ENCODE peak calls at places on chromosome 19, in six cellular contexts. H is K562, E is GM12878, I is upper lobe of left lung, Y is HepG2, J is A549. O is an unnamed sample.
A peak's percentile ranks its signal among the peaks of the same experiment; 100 is the strongest.

GRCh38 chr19:48333467-48334384 is 8.4 kb downstream of the EMP3 start:
- ATAC-seq in H (peak; percentile 89), E (peak; percentile 83), I (peak; percentile 95), Y (peak; percentile 8), J (peak; percentile 93), O (peak; percentile 88)

GRCh38 chr19:13881692-13882418 is 4.9 kb downstream of the NANOS3 start:
- ATAC-seq in H (no peak), E (peak; percentile 34), I (no peak), Y (peak; percentile 23), J (no peak), O (no peak)

GRCh38 chr19:41479757-41480191 is 36.8 kb downstream of the ERICH4 start:
- ATAC-seq in H (peak; percentile 93), E (no peak), I (peak; percentile 51), Y (no peak), J (peak; percentile 53), O (peak; percentile 71)

GRCh38 chr19:32676186-32676894 is 692 bp downstream of the RGS9BP start:
- ATAC-seq in H (no peak), E (no peak), I (no peak), Y (peak; percentile 6), J (peak; percentile 15), O (no peak)

GRCh38 chr19:41921280-41922219 is 6.7 kb downstream of the ERFL start:
- ATAC-seq in H (peak; percentile 26), E (peak; percentile 18), I (no peak), Y (no peak), J (peak; percentile 31), O (no peak)

GRCh38 chr19:34838753-34839431 is 65.9 kb upstream of the ZNF599 start:
- ATAC-seq in H (peak; percentile 53), E (no peak), I (no peak), Y (peak; percentile 90), J (peak; percentile 80), O (no peak)

GRCh38 chr19:10761443-10762242 is 43.8 kb downstream of the DNM2 start:
- ATAC-seq in H (no peak), E (no peak), I (no peak), Y (no peak), J (no peak), O (no peak)

GRCh38 chr19:30799854-30800755 is 427.9 kb downstream of the ZNF536 start:
- ATAC-seq in H (peak; percentile 93), E (no peak), I (peak; percentile 66), Y (peak; percentile 83), J (peak; percentile 94), O (no peak)

GRCh38 chr19:13633109-13633508 is 126.8 kb upstream of the CACNA1A start:
- ATAC-seq in H (no peak), E (no peak), I (no peak), Y (peak; percentile 97), J (no peak), O (no peak)

GRCh38 chr19:53467138-53467502 is 413 bp upstream of the ZNF813 start:
- ATAC-seq in H (no peak), E (peak; percentile 46), I (peak; percentile 44), Y (peak; percentile 66), J (peak; percentile 18), O (peak; percentile 37)

GRCh38 chr19:13834308-13834790 is 39.1 kb downstream of the ZSWIM4 start:
- ATAC-seq in H (no peak), E (no peak), I (no peak), Y (no peak), J (peak; percentile 5), O (no peak)

GRCh38 chr19:31356587-31357314 is 7.5 kb upstream of the TSHZ3 start:
- ATAC-seq in H (peak; percentile 90), E (no peak), I (peak; percentile 64), Y (no peak), J (no peak), O (peak; percentile 41)

GRCh38 chr19:16899566-16900075 is 10.8 kb downstream of the F2RL3 start:
- ATAC-seq in H (peak; percentile 34), E (peak; percentile 68), I (no peak), Y (peak; percentile 61), J (peak; percentile 84), O (no peak)

GRCh38 chr19:33508941-33509614 is 12.5 kb downstream of the PEPD start:
- ATAC-seq in H (peak; percentile 38), E (no peak), I (no peak), Y (no peak), J (no peak), O (no peak)

GRCh38 chr19:35712529-35712909 is 5.3 kb upstream of the KMT2B start:
- ATAC-seq in H (no peak), E (no peak), I (no peak), Y (no peak), J (no peak), O (no peak)

GRCh38 chr19:2266183-2266993 is 10.2 kb upstream of the JSRP1 start:
- ATAC-seq in H (peak; percentile 40), E (peak; percentile 69), I (peak; percentile 45), Y (peak; percentile 43), J (peak; percentile 19), O (no peak)

GRCh38 chr19:46412034-46412982 is 1.1 kb downstream of the CCDC8 start:
- ATAC-seq in H (no peak), E (no peak), I (no peak), Y (no peak), J (no peak), O (no peak)

GRCh38 chr19:45170146-45171106 is 7.6 kb downstream of the TRAPPC6A start:
- ATAC-seq in H (peak; percentile 58), E (no peak), I (no peak), Y (no peak), J (peak; percentile 12), O (no peak)

GRCh38 chr19:45172173-45172572 is 5.9 kb downstream of the TRAPPC6A start:
- ATAC-seq in H (peak; percentile 20), E (peak; percentile 52), I (no peak), Y (no peak), J (no peak), O (no peak)

GRCh38 chr19:45171211-45171623 is 6.8 kb downstream of the TRAPPC6A start:
- ATAC-seq in H (peak; percentile 76), E (peak; percentile 36), I (no peak), Y (peak; percentile 43), J (no peak), O (peak; percentile 47)

GRCh38 chr19:45168767-45169351 is 8.1 kb upstream of the NKPD1 start:
- ATAC-seq in H (peak; percentile 55), E (no peak), I (no peak), Y (peak; percentile 32), J (no peak), O (no peak)

DNA sequence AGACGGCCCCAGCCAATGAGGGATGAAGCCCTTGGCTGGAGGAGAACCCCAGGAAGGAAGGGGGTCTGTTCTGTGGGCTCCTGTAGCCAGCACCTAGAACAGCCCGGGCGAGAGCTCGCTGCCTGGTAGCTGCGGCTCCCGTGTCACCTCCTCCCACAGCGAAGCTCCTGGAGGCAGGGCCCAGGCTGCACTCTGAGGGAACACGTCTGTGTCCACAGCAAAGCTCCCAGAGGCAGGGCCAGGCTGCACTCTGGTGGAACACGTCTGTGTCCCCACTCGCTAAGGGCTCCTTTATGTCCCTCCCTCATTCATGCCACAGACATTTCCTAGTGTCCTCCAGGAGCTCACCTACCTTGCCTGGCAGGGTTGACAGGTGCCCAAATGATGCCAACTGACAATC is 8.4 kb downstream of the TRAPPC6A start:
- ATAC-seq in H (no peak), E (no peak), I (no peak), Y (no peak), J (no peak), O (no peak)
- H3K4me3 ChIP-seq in H (no peak overlapping the region), E (no peak overlapping the region), I (no peak overlapping the region), Y (no peak overlapping the region), J (no peak overlapping the region), O (no peak overlapping the region)

GRCh38 chr19:50022823-50023222 is 2.3 kb downstream of the VRK3 start:
- ATAC-seq in H (no peak), E (no peak), I (no peak), Y (peak; percentile 15), J (no peak), O (no peak)

GRCh38 chr19:50024719-50025021 is 502 bp downstream of the VRK3 start:
- ATAC-seq in H (peak; percentile 43), E (peak; percentile 5), I (no peak), Y (peak; percentile 15), J (peak; percentile 49), O (no peak)

GRCh38 chr19:50026550-50026906 is 723 bp downstream of the ZNF473 start:
- ATAC-seq in H (no peak), E (no peak), I (no peak), Y (no peak), J (no peak), O (no peak)

GRCh38 chr19:50025794-50026549 is at the start of gene ZNF473:
- ATAC-seq in H (peak; percentile 92), E (peak; percentile 89), I (peak; percentile 95), Y (peak; percentile 87), J (peak; percentile 92), O (peak; percentile 91)

GRCh38 chr19:50025022-50025793 is at the start of gene VRK3:
- ATAC-seq in H (peak; percentile 94), E (peak; percentile 94), I (peak; percentile 95), Y (peak; percentile 85), J (peak; percentile 94), O (peak; percentile 98)
- TF ChIP-seq POLR2A in H (peak; percentile 84), E (peak; percentile 88), I (no peak), Y (peak; percentile 87), J (peak; percentile 81), O (peak; percentile 70)

GRCh38 chr19:6765738-6766356 is 1.4 kb downstream of the SH2D3A start:
- ATAC-seq in H (no peak), E (no peak), I (peak; percentile 35), Y (no peak), J (no peak), O (no peak)
- TF ChIP-seq EP300 in H (no peak), E (no peak), I (no peak), Y (no peak), J (no peak), O (no peak)

DNA sequence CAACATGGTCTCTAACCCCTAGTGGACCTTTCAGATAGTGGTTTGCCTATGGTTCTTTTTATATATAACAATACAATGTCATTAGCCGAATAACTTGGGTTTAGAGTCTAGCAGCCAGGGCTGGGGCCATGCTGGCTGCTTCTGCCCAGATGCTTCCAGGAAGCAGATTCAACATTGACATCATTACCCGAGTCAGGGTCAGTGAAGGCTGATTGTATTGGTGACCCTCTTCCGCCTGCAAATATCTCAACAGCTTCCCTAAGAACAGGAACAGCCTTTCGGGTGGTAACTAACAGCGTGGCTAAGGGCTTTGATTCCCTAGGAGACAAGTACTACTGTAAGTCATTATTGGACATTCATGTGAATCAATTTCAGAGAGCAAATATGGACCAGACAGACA is 476.4 kb downstream of the UQCRFS1 start:
- ATAC-seq in H (no peak), E (no peak), I (no peak), Y (no peak), J (no peak), O (no peak)
- H3K4me3 ChIP-seq in H (no peak overlapping the region), E (no peak overlapping the region), I (no peak overlapping the region), Y (no peak overlapping the region), J (no peak overlapping the region), O (no peak overlapping the region)

DNA sequence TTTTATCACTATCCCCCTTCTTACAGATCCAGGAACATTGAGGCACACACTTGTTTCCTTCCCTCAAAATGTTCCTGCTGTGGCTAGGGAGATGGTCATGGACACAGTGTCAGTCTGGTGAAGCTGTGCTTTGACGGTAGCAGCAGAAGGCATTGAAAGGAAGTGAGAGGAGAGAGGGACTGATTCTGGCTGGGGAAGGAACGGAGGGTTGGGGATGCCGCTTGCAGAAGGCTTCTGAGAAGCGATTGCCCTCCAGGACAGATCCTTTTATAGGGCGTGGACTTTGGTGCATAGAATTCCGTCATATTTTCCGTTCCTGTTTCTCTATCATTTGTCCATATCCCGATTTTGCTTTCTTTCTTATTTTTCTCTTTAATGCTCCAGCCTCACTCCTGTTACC is 14.1 kb upstream of the MYH14 start:
- ATAC-seq in H (no peak), E (no peak), I (no peak), Y (no peak), J (no peak), O (no peak)
- TF ChIP-seq POLR2A in H (no peak), E (no peak), I (no peak), Y (no peak), J (no peak), O (no peak)